ENCODE peak calls at places on chromosomes 2 and 18, in eight cellular contexts. One of them, this sample, is unnamed.
A peak's percentile ranks its signal among the peaks of the same experiment; 100 is the strongest.

GRCh38 chr2:45353879-45354278 is 257.2 kb downstream of the SRBD1 start:
- DNase-seq in PC-9: no peak
- DNase-seq in dorsolateral prefrontal cortex: no peak
- DNase-seq in left ventricle myocardium inferior: no peak
- DNase-seq in fibroblast of lung: peak; percentile 98
- DNase-seq in HAP-1: no peak
- DNase-seq in CD4-positive, CD25-positive, alpha-beta regulatory T cell: no peak
- DNase-seq in K562: no peak
- DNase-seq in this sample: peak; percentile 94

GRCh38 chr2:146591907-146592306 is 1252.9 kb upstream of the ACVR2A start:
- DNase-seq in HAP-1: no peak
- DNase-seq in dorsolateral prefrontal cortex: no peak
- DNase-seq in CD4-positive, CD25-positive, alpha-beta regulatory T cell: no peak
- DNase-seq in K562: no peak
- DNase-seq in left ventricle myocardium inferior: no peak
- DNase-seq in fibroblast of lung: no peak
- DNase-seq in PC-9: no peak
- DNase-seq in this sample: no peak

GRCh38 chr18:14969507-14969906 is 221.5 kb downstream of the ANKRD30B start:
- DNase-seq in left ventricle myocardium inferior: no peak
- DNase-seq in dorsolateral prefrontal cortex: no peak
- DNase-seq in fibroblast of lung: no peak
- DNase-seq in HAP-1: no peak
- DNase-seq in PC-9: no peak
- DNase-seq in CD4-positive, CD25-positive, alpha-beta regulatory T cell: no peak
- DNase-seq in K562: no peak
- DNase-seq in this sample: no peak

GRCh38 chr2:41741951-41742563 is 305.8 kb upstream of the PKDCC start:
- DNase-seq in CD4-positive, CD25-positive, alpha-beta regulatory T cell: no peak
- DNase-seq in fibroblast of lung: no peak
- DNase-seq in K562: no peak
- DNase-seq in HAP-1: no peak
- DNase-seq in left ventricle myocardium inferior: no peak
- DNase-seq in dorsolateral prefrontal cortex: no peak
- DNase-seq in PC-9: no peak
- DNase-seq in this sample: peak; percentile 25

GRCh38 chr18:5268874-5269273 is 26.7 kb downstream of the ZBTB14 start:
- DNase-seq in left ventricle myocardium inferior: no peak
- DNase-seq in dorsolateral prefrontal cortex: no peak
- DNase-seq in CD4-positive, CD25-positive, alpha-beta regulatory T cell: no peak
- DNase-seq in K562: no peak
- DNase-seq in HAP-1: no peak
- DNase-seq in PC-9: no peak
- DNase-seq in fibroblast of lung: no peak
- DNase-seq in this sample: no peak

GRCh38 chr2:69097148-69097610 is 84.2 kb downstream of the ANTXR1 start:
- DNase-seq in HAP-1: no peak
- DNase-seq in fibroblast of lung: no peak
- DNase-seq in left ventricle myocardium inferior: no peak
- DNase-seq in K562: no peak
- DNase-seq in PC-9: no peak
- DNase-seq in CD4-positive, CD25-positive, alpha-beta regulatory T cell: no peak
- DNase-seq in dorsolateral prefrontal cortex: no peak
- DNase-seq in this sample: no peak

GRCh38 chr18:45876131-45876530 is 50.7 kb downstream of the SIGLEC15 start:
- DNase-seq in K562: no peak
- DNase-seq in HAP-1: peak; percentile 17
- DNase-seq in dorsolateral prefrontal cortex: no peak
- DNase-seq in CD4-positive, CD25-positive, alpha-beta regulatory T cell: no peak
- DNase-seq in PC-9: no peak
- DNase-seq in left ventricle myocardium inferior: no peak
- DNase-seq in fibroblast of lung: no peak
- DNase-seq in this sample: no peak

GRCh38 chr18:71068338-71068737 is 779.5 kb downstream of the SOCS6 start:
- DNase-seq in HAP-1: no peak
- DNase-seq in K562: no peak
- DNase-seq in PC-9: no peak
- DNase-seq in left ventricle myocardium inferior: no peak
- DNase-seq in fibroblast of lung: no peak
- DNase-seq in dorsolateral prefrontal cortex: no peak
- DNase-seq in CD4-positive, CD25-positive, alpha-beta regulatory T cell: no peak
- DNase-seq in this sample: no peak

GRCh38 chr2:236238756-236239155 is 25.4 kb downstream of the ASB18 start:
- DNase-seq in dorsolateral prefrontal cortex: no peak
- DNase-seq in CD4-positive, CD25-positive, alpha-beta regulatory T cell: no peak
- DNase-seq in PC-9: no peak
- DNase-seq in K562: no peak
- DNase-seq in left ventricle myocardium inferior: no peak
- DNase-seq in HAP-1: no peak
- DNase-seq in fibroblast of lung: no peak
- DNase-seq in this sample: no peak

GRCh38 chr18:34159691-34160185 is 65.0 kb downstream of the NOL4 start:
- DNase-seq in left ventricle myocardium inferior: no peak
- DNase-seq in HAP-1: no peak
- DNase-seq in CD4-positive, CD25-positive, alpha-beta regulatory T cell: no peak
- DNase-seq in fibroblast of lung: no peak
- DNase-seq in dorsolateral prefrontal cortex: no peak
- DNase-seq in PC-9: no peak
- DNase-seq in K562: no peak
- DNase-seq in this sample: no peak

GRCh38 chr18:34153711-34154110 is 71.0 kb downstream of the NOL4 start:
- DNase-seq in dorsolateral prefrontal cortex: no peak
- DNase-seq in fibroblast of lung: peak; percentile 59
- DNase-seq in left ventricle myocardium inferior: no peak
- DNase-seq in CD4-positive, CD25-positive, alpha-beta regulatory T cell: no peak
- DNase-seq in PC-9: no peak
- DNase-seq in HAP-1: no peak
- DNase-seq in K562: no peak
- DNase-seq in this sample: peak; percentile 8

GRCh38 chr18:34158881-34159690 is 65.6 kb downstream of the NOL4 start:
- DNase-seq in CD4-positive, CD25-positive, alpha-beta regulatory T cell: no peak
- DNase-seq in PC-9: no peak
- DNase-seq in dorsolateral prefrontal cortex: peak; percentile 80
- DNase-seq in HAP-1: peak; percentile 64
- DNase-seq in fibroblast of lung: peak; percentile 36
- DNase-seq in left ventricle myocardium inferior: no peak
- DNase-seq in K562: no peak
- DNase-seq in this sample: no peak
- H3K4me3 ChIP-seq in CD4-positive, CD25-positive, alpha-beta regulatory T cell: no peak overlapping the region
- H3K4me3 ChIP-seq in PC-9: no peak overlapping the region
- H3K4me3 ChIP-seq in dorsolateral prefrontal cortex: peak overlapping the region; percentile 74
- H3K4me3 ChIP-seq in HAP-1: peak overlapping the region; percentile 9
- H3K4me3 ChIP-seq in fibroblast of lung: peak overlapping the region; percentile 28
- H3K4me3 ChIP-seq in left ventricle myocardium inferior: peak overlapping the region; percentile 56
- H3K4me3 ChIP-seq in K562: no peak overlapping the region
- H3K4me3 ChIP-seq in this sample: peak overlapping the region; percentile 19

DNA sequence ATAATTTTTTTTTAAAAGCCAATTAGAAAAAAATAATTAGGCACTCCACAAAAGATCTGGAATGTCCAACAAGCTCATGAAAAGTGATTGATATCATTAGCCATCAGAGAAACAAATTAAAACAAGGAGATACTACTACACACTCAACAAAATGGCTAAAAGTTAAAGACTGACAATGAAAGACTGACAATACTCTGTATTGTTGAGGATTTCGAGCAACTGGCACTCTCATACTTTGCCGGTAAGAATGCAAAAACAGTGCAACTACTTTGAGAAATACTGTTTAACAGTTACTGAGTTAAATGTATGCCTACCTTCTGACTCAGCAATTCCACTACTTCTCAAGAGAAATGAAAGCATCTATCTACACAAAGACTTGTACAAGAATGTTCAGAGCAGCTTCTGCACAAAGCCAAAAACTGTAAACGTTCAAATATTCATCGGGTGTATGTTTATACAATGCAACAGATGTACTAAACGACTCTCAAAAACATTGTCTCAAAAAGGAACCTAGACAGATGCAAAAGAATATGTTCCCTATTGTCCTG is 1.9 kb downstream of the INO80C start:
- DNase-seq in left ventricle myocardium inferior: no peak
- DNase-seq in HAP-1: no peak
- DNase-seq in CD4-positive, CD25-positive, alpha-beta regulatory T cell: no peak
- DNase-seq in K562: no peak
- DNase-seq in PC-9: no peak
- DNase-seq in dorsolateral prefrontal cortex: no peak
- DNase-seq in fibroblast of lung: peak; percentile 34
- DNase-seq in this sample: peak; percentile 50
- H3K4me3 ChIP-seq in left ventricle myocardium inferior: no peak overlapping the region
- H3K4me3 ChIP-seq in HAP-1: no peak overlapping the region
- H3K4me3 ChIP-seq in CD4-positive, CD25-positive, alpha-beta regulatory T cell: peak overlapping the region; percentile 40
- H3K4me3 ChIP-seq in K562: peak overlapping the region; percentile 70
- H3K4me3 ChIP-seq in PC-9: no peak overlapping the region
- H3K4me3 ChIP-seq in dorsolateral prefrontal cortex: no peak overlapping the region
- H3K4me3 ChIP-seq in fibroblast of lung: no peak overlapping the region
- H3K4me3 ChIP-seq in this sample: peak overlapping the region; percentile 80

DNA sequence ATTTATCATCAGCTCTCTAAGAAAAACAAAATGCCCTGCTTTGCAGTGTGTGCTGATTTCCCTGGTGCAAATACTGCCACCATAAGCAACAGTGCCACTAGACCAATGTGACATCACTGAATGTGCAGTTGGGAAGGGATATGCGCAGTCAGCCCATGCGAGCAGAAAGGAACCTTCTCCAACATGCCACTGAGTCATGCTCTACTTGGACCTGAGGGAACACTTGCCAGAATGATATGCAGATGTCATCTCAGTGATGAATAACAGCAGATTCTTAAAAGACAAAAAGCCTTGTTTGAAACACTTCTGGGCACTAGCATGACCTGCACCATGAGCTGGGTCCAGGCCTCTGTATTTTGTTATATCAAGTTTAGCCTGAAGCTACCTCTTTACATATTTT is 55.2 kb upstream of the REL start:
- DNase-seq in CD4-positive, CD25-positive, alpha-beta regulatory T cell: no peak
- DNase-seq in K562: no peak
- DNase-seq in fibroblast of lung: no peak
- DNase-seq in dorsolateral prefrontal cortex: no peak
- DNase-seq in HAP-1: no peak
- DNase-seq in PC-9: no peak
- DNase-seq in left ventricle myocardium inferior: no peak
- DNase-seq in this sample: no peak
- H3K4me3 ChIP-seq in CD4-positive, CD25-positive, alpha-beta regulatory T cell: no peak overlapping the region
- H3K4me3 ChIP-seq in K562: no peak overlapping the region
- H3K4me3 ChIP-seq in fibroblast of lung: no peak overlapping the region
- H3K4me3 ChIP-seq in dorsolateral prefrontal cortex: no peak overlapping the region
- H3K4me3 ChIP-seq in HAP-1: no peak overlapping the region
- H3K4me3 ChIP-seq in PC-9: no peak overlapping the region
- H3K4me3 ChIP-seq in left ventricle myocardium inferior: no peak overlapping the region
- H3K4me3 ChIP-seq in this sample: no peak overlapping the region

GRCh38 chr2:173496746-173497145 is 142.1 kb downstream of the CDCA7 start:
- DNase-seq in dorsolateral prefrontal cortex: no peak
- DNase-seq in left ventricle myocardium inferior: no peak
- DNase-seq in HAP-1: no peak
- DNase-seq in CD4-positive, CD25-positive, alpha-beta regulatory T cell: no peak
- DNase-seq in fibroblast of lung: peak; percentile 28
- DNase-seq in K562: no peak
- DNase-seq in PC-9: no peak
- DNase-seq in this sample: peak; percentile 61
- H3K4me3 ChIP-seq in dorsolateral prefrontal cortex: no peak overlapping the region
- H3K4me3 ChIP-seq in left ventricle myocardium inferior: no peak overlapping the region
- H3K4me3 ChIP-seq in HAP-1: no peak overlapping the region
- H3K4me3 ChIP-seq in CD4-positive, CD25-positive, alpha-beta regulatory T cell: no peak overlapping the region
- H3K4me3 ChIP-seq in fibroblast of lung: no peak overlapping the region
- H3K4me3 ChIP-seq in K562: no peak overlapping the region
- H3K4me3 ChIP-seq in PC-9: no peak overlapping the region
- H3K4me3 ChIP-seq in this sample: peak overlapping the region; percentile 6

DNA sequence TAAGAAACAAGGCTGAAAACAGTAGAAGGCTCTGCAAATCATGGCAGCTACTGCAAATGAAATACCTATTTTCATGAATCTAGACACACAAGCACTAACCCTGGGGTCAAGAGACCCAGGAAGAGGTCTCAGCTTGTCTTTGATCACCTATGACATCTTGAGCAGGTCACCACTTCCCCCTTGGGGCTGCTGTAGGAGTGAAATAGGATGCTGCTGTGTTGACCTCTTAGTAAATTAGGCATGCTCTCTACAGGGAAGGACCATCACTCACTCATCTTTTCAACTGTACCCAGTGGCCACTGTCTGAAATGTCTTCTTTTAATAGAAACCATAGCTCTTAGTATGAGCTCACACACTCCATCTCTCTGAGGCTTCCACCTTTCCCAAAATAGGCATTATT is 83.8 kb downstream of the NCK2 start:
- DNase-seq in CD4-positive, CD25-positive, alpha-beta regulatory T cell: no peak
- DNase-seq in PC-9: no peak
- DNase-seq in K562: no peak
- DNase-seq in fibroblast of lung: no peak
- DNase-seq in dorsolateral prefrontal cortex: no peak
- DNase-seq in HAP-1: no peak
- DNase-seq in left ventricle myocardium inferior: no peak
- DNase-seq in this sample: no peak
- H3K4me3 ChIP-seq in CD4-positive, CD25-positive, alpha-beta regulatory T cell: peak overlapping the region; percentile 47
- H3K4me3 ChIP-seq in PC-9: no peak overlapping the region
- H3K4me3 ChIP-seq in K562: no peak overlapping the region
- H3K4me3 ChIP-seq in fibroblast of lung: no peak overlapping the region
- H3K4me3 ChIP-seq in dorsolateral prefrontal cortex: no peak overlapping the region
- H3K4me3 ChIP-seq in HAP-1: no peak overlapping the region
- H3K4me3 ChIP-seq in left ventricle myocardium inferior: no peak overlapping the region
- H3K4me3 ChIP-seq in this sample: no peak overlapping the region

GRCh38 chr2:25339791-25340339 is 1.9 kb downstream of the DNMT3A start:
- DNase-seq in fibroblast of lung: no peak
- DNase-seq in dorsolateral prefrontal cortex: peak; percentile 68
- DNase-seq in HAP-1: peak; percentile 35
- DNase-seq in CD4-positive, CD25-positive, alpha-beta regulatory T cell: no peak
- DNase-seq in PC-9: peak; percentile 8
- DNase-seq in left ventricle myocardium inferior: peak; percentile 48
- DNase-seq in K562: no peak
- DNase-seq in this sample: no peak
- H3K4me3 ChIP-seq in fibroblast of lung: no peak overlapping the region
- H3K4me3 ChIP-seq in dorsolateral prefrontal cortex: peak overlapping the region; percentile 74
- H3K4me3 ChIP-seq in HAP-1: peak overlapping the region; percentile 32
- H3K4me3 ChIP-seq in CD4-positive, CD25-positive, alpha-beta regulatory T cell: no peak overlapping the region
- H3K4me3 ChIP-seq in PC-9: no peak overlapping the region
- H3K4me3 ChIP-seq in left ventricle myocardium inferior: peak overlapping the region; percentile 84
- H3K4me3 ChIP-seq in K562: no peak overlapping the region
- H3K4me3 ChIP-seq in this sample: peak overlapping the region; percentile 60

DNA sequence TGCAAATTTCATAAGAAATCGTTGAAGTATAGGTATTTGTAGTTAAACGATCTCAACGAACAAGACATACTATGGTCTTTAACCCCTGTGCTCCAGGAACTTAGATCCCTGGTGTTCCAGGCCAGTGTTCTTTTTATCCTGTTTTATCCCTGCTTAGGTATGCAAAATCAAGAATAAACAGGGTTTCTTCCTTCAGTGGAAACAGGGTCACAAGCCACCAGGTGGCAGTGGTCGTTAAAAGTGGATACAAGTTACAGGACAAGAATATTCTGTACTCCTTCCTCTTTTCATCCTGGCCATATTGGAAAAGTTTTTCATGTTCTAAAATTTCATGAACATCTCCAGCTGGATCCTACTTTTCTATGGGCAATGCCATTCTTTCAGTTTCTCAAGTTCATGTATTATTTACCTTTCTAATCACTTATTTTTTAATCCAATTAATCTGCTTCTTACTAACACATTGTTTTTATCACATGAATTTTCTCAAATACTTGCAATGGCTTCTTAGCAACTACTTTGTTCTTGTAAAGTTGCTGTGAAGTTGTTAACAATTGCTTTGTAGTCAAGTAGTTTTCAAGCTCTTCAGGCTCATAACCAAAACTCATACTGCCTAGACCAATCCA is 16.4 kb upstream of the HNMT start:
- DNase-seq in CD4-positive, CD25-positive, alpha-beta regulatory T cell: peak; percentile 4
- DNase-seq in left ventricle myocardium inferior: peak; percentile 71
- DNase-seq in HAP-1: peak; percentile 83
- DNase-seq in K562: peak; percentile 50
- DNase-seq in PC-9: peak; percentile 59
- DNase-seq in dorsolateral prefrontal cortex: peak; percentile 53
- DNase-seq in fibroblast of lung: peak; percentile 85
- DNase-seq in this sample: peak; percentile 84
- H3K4me3 ChIP-seq in CD4-positive, CD25-positive, alpha-beta regulatory T cell: no peak overlapping the region
- H3K4me3 ChIP-seq in left ventricle myocardium inferior: no peak overlapping the region
- H3K4me3 ChIP-seq in HAP-1: no peak overlapping the region
- H3K4me3 ChIP-seq in K562: no peak overlapping the region
- H3K4me3 ChIP-seq in PC-9: no peak overlapping the region
- H3K4me3 ChIP-seq in dorsolateral prefrontal cortex: no peak overlapping the region
- H3K4me3 ChIP-seq in fibroblast of lung: no peak overlapping the region
- H3K4me3 ChIP-seq in this sample: no peak overlapping the region